ENCODE peak calls at places on chromosome 3, in eight cellular contexts. One of them, this sample, is unnamed.
A peak's percentile ranks its signal among the peaks of the same experiment; 100 is the strongest.

GRCh38 chr3:61186030-61186429 is 65.2 kb downstream of the FHIT start:
- DNase-seq in NCI-H524: peak; percentile 3
- DNase-seq in stimulated activated naive CD4-positive, alpha-beta T cell: no peak
- DNase-seq in DMS 273 treated with DMSO at 0.1 percent for 48 hours: no peak
- DNase-seq in T-helper 1 cell: no peak
- DNase-seq in sciatic nerve: no peak
- DNase-seq in NCI-H748 treated with DMSO at 0.1 percent for 48 hours: no peak
- DNase-seq in EH: no peak
- DNase-seq in this sample: no peak

GRCh38 chr3:108345492-108346205 is 49.3 kb downstream of the HHLA2 start:
- DNase-seq in NCI-H524: no peak
- DNase-seq in stimulated activated naive CD4-positive, alpha-beta T cell: no peak
- DNase-seq in DMS 273 treated with DMSO at 0.1 percent for 48 hours: no peak
- DNase-seq in T-helper 1 cell: no peak
- DNase-seq in sciatic nerve: no peak
- DNase-seq in NCI-H748 treated with DMSO at 0.1 percent for 48 hours: no peak
- DNase-seq in EH: no peak
- DNase-seq in this sample: no peak

GRCh38 chr3:2247831-2248230 is 149.2 kb downstream of the CNTN4 start:
- DNase-seq in NCI-H524: no peak
- DNase-seq in stimulated activated naive CD4-positive, alpha-beta T cell: no peak
- DNase-seq in DMS 273 treated with DMSO at 0.1 percent for 48 hours: no peak
- DNase-seq in T-helper 1 cell: no peak
- DNase-seq in sciatic nerve: no peak
- DNase-seq in NCI-H748 treated with DMSO at 0.1 percent for 48 hours: peak; percentile 16
- DNase-seq in EH: no peak
- DNase-seq in this sample: no peak

GRCh38 chr3:80000022-80000421 is 232.2 kb upstream of the ROBO1 start:
- DNase-seq in NCI-H524: no peak
- DNase-seq in stimulated activated naive CD4-positive, alpha-beta T cell: no peak
- DNase-seq in DMS 273 treated with DMSO at 0.1 percent for 48 hours: no peak
- DNase-seq in T-helper 1 cell: no peak
- DNase-seq in sciatic nerve: no peak
- DNase-seq in NCI-H748 treated with DMSO at 0.1 percent for 48 hours: no peak
- DNase-seq in EH: no peak
- DNase-seq in this sample: no peak

GRCh38 chr3:186097663-186098451 is 11.0 kb downstream of the ETV5 start:
- DNase-seq in NCI-H524: peak; percentile 91
- DNase-seq in stimulated activated naive CD4-positive, alpha-beta T cell: no peak
- DNase-seq in DMS 273 treated with DMSO at 0.1 percent for 48 hours: peak; percentile 96
- DNase-seq in T-helper 1 cell: no peak
- DNase-seq in sciatic nerve: peak; percentile 72
- DNase-seq in NCI-H748 treated with DMSO at 0.1 percent for 48 hours: peak; percentile 31
- DNase-seq in EH: peak; percentile 72
- DNase-seq in this sample: peak; percentile 82

GRCh38 chr3:172678068-172678467 is 32.8 kb downstream of the NCEH1 start:
- DNase-seq in NCI-H524: no peak
- DNase-seq in stimulated activated naive CD4-positive, alpha-beta T cell: no peak
- DNase-seq in DMS 273 treated with DMSO at 0.1 percent for 48 hours: no peak
- DNase-seq in T-helper 1 cell: no peak
- DNase-seq in sciatic nerve: no peak
- DNase-seq in NCI-H748 treated with DMSO at 0.1 percent for 48 hours: no peak
- DNase-seq in EH: peak; percentile 74
- DNase-seq in this sample: no peak

GRCh38 chr3:21154911-21155310 is 596.1 kb downstream of the ZNF385D start:
- DNase-seq in NCI-H524: no peak
- DNase-seq in stimulated activated naive CD4-positive, alpha-beta T cell: no peak
- DNase-seq in DMS 273 treated with DMSO at 0.1 percent for 48 hours: no peak
- DNase-seq in T-helper 1 cell: no peak
- DNase-seq in sciatic nerve: no peak
- DNase-seq in NCI-H748 treated with DMSO at 0.1 percent for 48 hours: no peak
- DNase-seq in EH: no peak
- DNase-seq in this sample: no peak

GRCh38 chr3:16719426-16719825 is 114.2 kb upstream of the DAZL start:
- DNase-seq in NCI-H524: no peak
- DNase-seq in stimulated activated naive CD4-positive, alpha-beta T cell: no peak
- DNase-seq in DMS 273 treated with DMSO at 0.1 percent for 48 hours: no peak
- DNase-seq in T-helper 1 cell: no peak
- DNase-seq in sciatic nerve: no peak
- DNase-seq in NCI-H748 treated with DMSO at 0.1 percent for 48 hours: no peak
- DNase-seq in EH: no peak
- DNase-seq in this sample: no peak

GRCh38 chr3:3189961-3190360 is 10.5 kb upstream of the CRBN start:
- DNase-seq in NCI-H524: no peak
- DNase-seq in stimulated activated naive CD4-positive, alpha-beta T cell: no peak
- DNase-seq in DMS 273 treated with DMSO at 0.1 percent for 48 hours: no peak
- DNase-seq in T-helper 1 cell: no peak
- DNase-seq in sciatic nerve: no peak
- DNase-seq in NCI-H748 treated with DMSO at 0.1 percent for 48 hours: no peak
- DNase-seq in EH: no peak
- DNase-seq in this sample: no peak

GRCh38 chr3:141489184-141489583 is 2.4 kb downstream of the RASA2 start:
- DNase-seq in NCI-H524: no peak
- DNase-seq in stimulated activated naive CD4-positive, alpha-beta T cell: no peak
- DNase-seq in DMS 273 treated with DMSO at 0.1 percent for 48 hours: no peak
- DNase-seq in T-helper 1 cell: no peak
- DNase-seq in sciatic nerve: no peak
- DNase-seq in NCI-H748 treated with DMSO at 0.1 percent for 48 hours: no peak
- DNase-seq in EH: no peak
- DNase-seq in this sample: no peak

GRCh38 chr3:156474560-156475389 is 80.1 kb downstream of the SSR3 start:
- DNase-seq in NCI-H524: no peak
- DNase-seq in stimulated activated naive CD4-positive, alpha-beta T cell: no peak
- DNase-seq in DMS 273 treated with DMSO at 0.1 percent for 48 hours: peak; percentile 48
- DNase-seq in T-helper 1 cell: no peak
- DNase-seq in sciatic nerve: no peak
- DNase-seq in NCI-H748 treated with DMSO at 0.1 percent for 48 hours: no peak
- DNase-seq in EH: no peak
- DNase-seq in this sample: no peak

GRCh38 chr3:122681294-122682015 is 816 bp downstream of the PARP14 start:
- DNase-seq in NCI-H524: no peak
- DNase-seq in stimulated activated naive CD4-positive, alpha-beta T cell: no peak
- DNase-seq in DMS 273 treated with DMSO at 0.1 percent for 48 hours: no peak
- DNase-seq in T-helper 1 cell: no peak
- DNase-seq in sciatic nerve: no peak
- DNase-seq in NCI-H748 treated with DMSO at 0.1 percent for 48 hours: no peak
- DNase-seq in EH: peak; percentile 18
- DNase-seq in this sample: no peak

GRCh38 chr3:55481918-55482495 is 5.1 kb downstream of the WNT5A start:
- DNase-seq in NCI-H524: no peak
- DNase-seq in stimulated activated naive CD4-positive, alpha-beta T cell: no peak
- DNase-seq in DMS 273 treated with DMSO at 0.1 percent for 48 hours: no peak
- DNase-seq in T-helper 1 cell: no peak
- DNase-seq in sciatic nerve: peak; percentile 61
- DNase-seq in NCI-H748 treated with DMSO at 0.1 percent for 48 hours: no peak
- DNase-seq in EH: peak; percentile 77
- DNase-seq in this sample: peak; percentile 75

GRCh38 chr3:114213262-114213668 is 24.1 kb downstream of the ZNF80 start:
- DNase-seq in NCI-H524: no peak
- DNase-seq in stimulated activated naive CD4-positive, alpha-beta T cell: no peak
- DNase-seq in DMS 273 treated with DMSO at 0.1 percent for 48 hours: no peak
- DNase-seq in T-helper 1 cell: no peak
- DNase-seq in sciatic nerve: no peak
- DNase-seq in NCI-H748 treated with DMSO at 0.1 percent for 48 hours: no peak
- DNase-seq in EH: peak; percentile 82
- DNase-seq in this sample: no peak

GRCh38 chr3:141436180-141436579 is 50.6 kb upstream of the RASA2 start:
- DNase-seq in NCI-H524: no peak
- DNase-seq in stimulated activated naive CD4-positive, alpha-beta T cell: no peak
- DNase-seq in DMS 273 treated with DMSO at 0.1 percent for 48 hours: no peak
- DNase-seq in T-helper 1 cell: no peak
- DNase-seq in sciatic nerve: no peak
- DNase-seq in NCI-H748 treated with DMSO at 0.1 percent for 48 hours: no peak
- DNase-seq in EH: no peak
- DNase-seq in this sample: no peak

GRCh38 chr3:173893066-173893465 is 495.5 kb downstream of the NLGN1 start:
- DNase-seq in NCI-H524: no peak
- DNase-seq in stimulated activated naive CD4-positive, alpha-beta T cell: no peak
- DNase-seq in DMS 273 treated with DMSO at 0.1 percent for 48 hours: no peak
- DNase-seq in T-helper 1 cell: no peak
- DNase-seq in sciatic nerve: no peak
- DNase-seq in NCI-H748 treated with DMSO at 0.1 percent for 48 hours: no peak
- DNase-seq in EH: peak; percentile 94
- DNase-seq in this sample: no peak

GRCh38 chr3:32841875-32842505 is 24.2 kb downstream of the TRIM71 start:
- DNase-seq in NCI-H524: no peak
- DNase-seq in stimulated activated naive CD4-positive, alpha-beta T cell: no peak
- DNase-seq in DMS 273 treated with DMSO at 0.1 percent for 48 hours: no peak
- DNase-seq in T-helper 1 cell: no peak
- DNase-seq in sciatic nerve: no peak
- DNase-seq in NCI-H748 treated with DMSO at 0.1 percent for 48 hours: no peak
- DNase-seq in EH: peak; percentile 48
- DNase-seq in this sample: no peak

GRCh38 chr3:126850370-126851085 is 132.4 kb upstream of the PLXNA1 start:
- DNase-seq in NCI-H524: no peak
- DNase-seq in stimulated activated naive CD4-positive, alpha-beta T cell: no peak
- DNase-seq in DMS 273 treated with DMSO at 0.1 percent for 48 hours: no peak
- DNase-seq in T-helper 1 cell: no peak
- DNase-seq in sciatic nerve: no peak
- DNase-seq in NCI-H748 treated with DMSO at 0.1 percent for 48 hours: no peak
- DNase-seq in EH: peak; percentile 91
- DNase-seq in this sample: no peak

GRCh38 chr3:182703233-182703632 is 90.1 kb upstream of the ATP11B start:
- DNase-seq in NCI-H524: no peak
- DNase-seq in stimulated activated naive CD4-positive, alpha-beta T cell: no peak
- DNase-seq in DMS 273 treated with DMSO at 0.1 percent for 48 hours: no peak
- DNase-seq in T-helper 1 cell: no peak
- DNase-seq in sciatic nerve: no peak
- DNase-seq in NCI-H748 treated with DMSO at 0.1 percent for 48 hours: no peak
- DNase-seq in EH: no peak
- DNase-seq in this sample: no peak

GRCh38 chr3:42066516-42067181 is 24.5 kb upstream of the TRAK1 start:
- DNase-seq in NCI-H524: no peak
- DNase-seq in stimulated activated naive CD4-positive, alpha-beta T cell: no peak
- DNase-seq in DMS 273 treated with DMSO at 0.1 percent for 48 hours: peak; percentile 19
- DNase-seq in T-helper 1 cell: no peak
- DNase-seq in sciatic nerve: no peak
- DNase-seq in NCI-H748 treated with DMSO at 0.1 percent for 48 hours: peak; percentile 50
- DNase-seq in EH: peak; percentile 86
- DNase-seq in this sample: no peak

GRCh38 chr3:97510795-97511194 is 253.8 kb upstream of the ARL6 start:
- DNase-seq in NCI-H524: no peak
- DNase-seq in stimulated activated naive CD4-positive, alpha-beta T cell: no peak
- DNase-seq in DMS 273 treated with DMSO at 0.1 percent for 48 hours: no peak
- DNase-seq in T-helper 1 cell: no peak
- DNase-seq in sciatic nerve: no peak
- DNase-seq in NCI-H748 treated with DMSO at 0.1 percent for 48 hours: peak; percentile 16
- DNase-seq in EH: no peak
- DNase-seq in this sample: peak; percentile 33

GRCh38 chr3:42302924-42303634 is 37.1 kb upstream of the CCK start:
- DNase-seq in NCI-H524: no peak
- DNase-seq in stimulated activated naive CD4-positive, alpha-beta T cell: no peak
- DNase-seq in DMS 273 treated with DMSO at 0.1 percent for 48 hours: no peak
- DNase-seq in T-helper 1 cell: no peak
- DNase-seq in sciatic nerve: no peak
- DNase-seq in NCI-H748 treated with DMSO at 0.1 percent for 48 hours: no peak
- DNase-seq in EH: no peak
- DNase-seq in this sample: no peak

GRCh38 chr3:55264933-55265332 is 222.2 kb downstream of the WNT5A start:
- DNase-seq in NCI-H524: no peak
- DNase-seq in stimulated activated naive CD4-positive, alpha-beta T cell: no peak
- DNase-seq in DMS 273 treated with DMSO at 0.1 percent for 48 hours: no peak
- DNase-seq in T-helper 1 cell: no peak
- DNase-seq in sciatic nerve: no peak
- DNase-seq in NCI-H748 treated with DMSO at 0.1 percent for 48 hours: no peak
- DNase-seq in EH: peak; percentile 64
- DNase-seq in this sample: no peak

GRCh38 chr3:78267235-78267634 is 1227.3 kb downstream of the ROBO2 start:
- DNase-seq in NCI-H524: no peak
- DNase-seq in stimulated activated naive CD4-positive, alpha-beta T cell: no peak
- DNase-seq in DMS 273 treated with DMSO at 0.1 percent for 48 hours: no peak
- DNase-seq in T-helper 1 cell: no peak
- DNase-seq in sciatic nerve: no peak
- DNase-seq in NCI-H748 treated with DMSO at 0.1 percent for 48 hours: no peak
- DNase-seq in EH: no peak
- DNase-seq in this sample: no peak

GRCh38 chr3:52684184-52684583 is 1.5 kb downstream of the PBRM1 start:
- DNase-seq in NCI-H524: no peak
- DNase-seq in stimulated activated naive CD4-positive, alpha-beta T cell: no peak
- DNase-seq in DMS 273 treated with DMSO at 0.1 percent for 48 hours: no peak
- DNase-seq in T-helper 1 cell: no peak
- DNase-seq in sciatic nerve: no peak
- DNase-seq in NCI-H748 treated with DMSO at 0.1 percent for 48 hours: no peak
- DNase-seq in EH: no peak
- DNase-seq in this sample: no peak

GRCh38 chr3:134754768-134755559 is 40.1 kb upstream of the EPHB1 start:
- DNase-seq in NCI-H524: no peak
- DNase-seq in stimulated activated naive CD4-positive, alpha-beta T cell: no peak
- DNase-seq in DMS 273 treated with DMSO at 0.1 percent for 48 hours: no peak
- DNase-seq in T-helper 1 cell: no peak
- DNase-seq in sciatic nerve: no peak
- DNase-seq in NCI-H748 treated with DMSO at 0.1 percent for 48 hours: no peak
- DNase-seq in EH: peak; percentile 60
- DNase-seq in this sample: no peak

GRCh38 chr3:43647331-43648166 is 25.7 kb upstream of the ANO10 start:
- DNase-seq in NCI-H524: no peak
- DNase-seq in stimulated activated naive CD4-positive, alpha-beta T cell: no peak
- DNase-seq in DMS 273 treated with DMSO at 0.1 percent for 48 hours: no peak
- DNase-seq in T-helper 1 cell: no peak
- DNase-seq in sciatic nerve: no peak
- DNase-seq in NCI-H748 treated with DMSO at 0.1 percent for 48 hours: no peak
- DNase-seq in EH: no peak
- DNase-seq in this sample: no peak

GRCh38 chr3:115401298-115401697 is 222.0 kb upstream of the GAP43 start:
- DNase-seq in NCI-H524: no peak
- DNase-seq in stimulated activated naive CD4-positive, alpha-beta T cell: no peak
- DNase-seq in DMS 273 treated with DMSO at 0.1 percent for 48 hours: no peak
- DNase-seq in T-helper 1 cell: no peak
- DNase-seq in sciatic nerve: no peak
- DNase-seq in NCI-H748 treated with DMSO at 0.1 percent for 48 hours: no peak
- DNase-seq in EH: peak; percentile 90
- DNase-seq in this sample: no peak

GRCh38 chr3:37024092-37024491 is 30.8 kb downstream of the MLH1 start:
- DNase-seq in NCI-H524: no peak
- DNase-seq in stimulated activated naive CD4-positive, alpha-beta T cell: no peak
- DNase-seq in DMS 273 treated with DMSO at 0.1 percent for 48 hours: no peak
- DNase-seq in T-helper 1 cell: no peak
- DNase-seq in sciatic nerve: no peak
- DNase-seq in NCI-H748 treated with DMSO at 0.1 percent for 48 hours: no peak
- DNase-seq in EH: peak; percentile 44
- DNase-seq in this sample: no peak

GRCh38 chr3:169668081-169668956 is 4.8 kb upstream of the MECOM start:
- DNase-seq in NCI-H524: no peak
- DNase-seq in stimulated activated naive CD4-positive, alpha-beta T cell: no peak
- DNase-seq in DMS 273 treated with DMSO at 0.1 percent for 48 hours: peak; percentile 38
- DNase-seq in T-helper 1 cell: no peak
- DNase-seq in sciatic nerve: no peak
- DNase-seq in NCI-H748 treated with DMSO at 0.1 percent for 48 hours: peak; percentile 20
- DNase-seq in EH: no peak
- DNase-seq in this sample: peak; percentile 79

GRCh38 chr3:175737646-175738572 is 878.8 kb downstream of the NAALADL2 start:
- DNase-seq in NCI-H524: no peak
- DNase-seq in stimulated activated naive CD4-positive, alpha-beta T cell: no peak
- DNase-seq in DMS 273 treated with DMSO at 0.1 percent for 48 hours: no peak
- DNase-seq in T-helper 1 cell: no peak
- DNase-seq in sciatic nerve: no peak
- DNase-seq in NCI-H748 treated with DMSO at 0.1 percent for 48 hours: no peak
- DNase-seq in EH: peak; percentile 80
- DNase-seq in this sample: no peak

GRCh38 chr3:59426851-59427565 is 377.2 kb upstream of the CFAP20DC start:
- DNase-seq in NCI-H524: no peak
- DNase-seq in stimulated activated naive CD4-positive, alpha-beta T cell: no peak
- DNase-seq in DMS 273 treated with DMSO at 0.1 percent for 48 hours: no peak
- DNase-seq in T-helper 1 cell: no peak
- DNase-seq in sciatic nerve: no peak
- DNase-seq in NCI-H748 treated with DMSO at 0.1 percent for 48 hours: no peak
- DNase-seq in EH: peak; percentile 87
- DNase-seq in this sample: no peak

GRCh38 chr3:167493240-167493639 is 19.4 kb upstream of the SERPINI2 start:
- DNase-seq in NCI-H524: no peak
- DNase-seq in stimulated activated naive CD4-positive, alpha-beta T cell: no peak
- DNase-seq in DMS 273 treated with DMSO at 0.1 percent for 48 hours: no peak
- DNase-seq in T-helper 1 cell: no peak
- DNase-seq in sciatic nerve: no peak
- DNase-seq in NCI-H748 treated with DMSO at 0.1 percent for 48 hours: no peak
- DNase-seq in EH: no peak
- DNase-seq in this sample: no peak

GRCh38 chr3:171772427-171773056 is 37.7 kb downstream of the PLD1 start:
- DNase-seq in NCI-H524: peak; percentile 57
- DNase-seq in stimulated activated naive CD4-positive, alpha-beta T cell: peak; percentile 4
- DNase-seq in DMS 273 treated with DMSO at 0.1 percent for 48 hours: peak; percentile 44
- DNase-seq in T-helper 1 cell: peak; percentile 8
- DNase-seq in sciatic nerve: peak; percentile 77
- DNase-seq in NCI-H748 treated with DMSO at 0.1 percent for 48 hours: peak; percentile 34
- DNase-seq in EH: peak; percentile 69
- DNase-seq in this sample: no peak

This sample was measured in kidney.